ENCODE peak calls at places on chromosomes 1 and 21, in five cellular contexts. One of them, this sample, is unnamed.

GRCh38 chr21:41903559-41904351 is 24.6 kb upstream of the PRDM15 start:
- DNase-seq in heart left ventricle: no peak
- DNase-seq in spleen: no peak
- DNase-seq in tibial nerve: no peak
- DNase-seq in ovary: no peak
- DNase-seq in this sample: no peak

GRCh38 chr1:60149254-60149653 is 75.7 kb upstream of the C1orf87 start:
- DNase-seq in heart left ventricle: peak; percentile 88
- DNase-seq in spleen: no peak
- DNase-seq in tibial nerve: no peak
- DNase-seq in ovary: no peak
- DNase-seq in this sample: no peak

GRCh38 chr1:3306583-3307285 is 147.7 kb upstream of the ARHGEF16 start:
- DNase-seq in heart left ventricle: no peak
- DNase-seq in spleen: no peak
- DNase-seq in tibial nerve: no peak
- DNase-seq in ovary: no peak
- DNase-seq in this sample: no peak

GRCh38 chr1:83508485-83509151 is 490.3 kb downstream of the TTLL7 start:
- DNase-seq in heart left ventricle: peak; percentile 19
- DNase-seq in spleen: no peak
- DNase-seq in tibial nerve: no peak
- DNase-seq in ovary: no peak
- DNase-seq in this sample: no peak

GRCh38 chr1:241836944-241837343 is 11.1 kb upstream of the EXO1 start:
- DNase-seq in heart left ventricle: no peak
- DNase-seq in spleen: no peak
- DNase-seq in tibial nerve: no peak
- DNase-seq in ovary: no peak
- DNase-seq in this sample: no peak

GRCh38 chr21:31218830-31219608 is 125.0 kb downstream of the TIAM1 start:
- DNase-seq in heart left ventricle: peak; percentile 59
- DNase-seq in spleen: no peak
- DNase-seq in tibial nerve: peak; percentile 62
- DNase-seq in ovary: peak; percentile 17
- DNase-seq in this sample: no peak

GRCh38 chr1:60171793-60172192 is 98.2 kb upstream of the C1orf87 start:
- DNase-seq in heart left ventricle: no peak
- DNase-seq in spleen: no peak
- DNase-seq in tibial nerve: no peak
- DNase-seq in ovary: no peak
- DNase-seq in this sample: no peak

GRCh38 chr1:66355756-66356155 is 178.2 kb upstream of the SGIP1 start:
- DNase-seq in heart left ventricle: no peak
- DNase-seq in spleen: no peak
- DNase-seq in tibial nerve: no peak
- DNase-seq in ovary: no peak
- DNase-seq in this sample: no peak

GRCh38 chr1:145961109-145961424 is 3.2 kb upstream of the LIX1L start:
- DNase-seq in heart left ventricle: peak; percentile 45
- DNase-seq in spleen: no peak
- DNase-seq in tibial nerve: no peak
- DNase-seq in ovary: no peak
- DNase-seq in this sample: no peak

GRCh38 chr1:63774617-63775417 is 1.0 kb downstream of the ROR1 start:
- DNase-seq in heart left ventricle: peak; percentile 63
- DNase-seq in spleen: peak; percentile 77
- DNase-seq in tibial nerve: peak; percentile 18
- DNase-seq in ovary: peak; percentile 52
- DNase-seq in this sample: no peak

GRCh38 chr1:63931468-63931867 is 157.7 kb downstream of the ROR1 start:
- DNase-seq in heart left ventricle: no peak
- DNase-seq in spleen: no peak
- DNase-seq in tibial nerve: no peak
- DNase-seq in ovary: no peak
- DNase-seq in this sample: no peak

GRCh38 chr1:47843781-47844555 is 153.2 kb downstream of the TRABD2B start:
- DNase-seq in heart left ventricle: no peak
- DNase-seq in spleen: no peak
- DNase-seq in tibial nerve: no peak
- DNase-seq in ovary: no peak
- DNase-seq in this sample: no peak

GRCh38 chr1:14345925-14346550 is 252.4 kb upstream of the KAZN start:
- DNase-seq in heart left ventricle: no peak
- DNase-seq in spleen: no peak
- DNase-seq in tibial nerve: no peak
- DNase-seq in ovary: no peak
- DNase-seq in this sample: no peak

GRCh38 chr1:233304489-233305102 is 9.1 kb upstream of the PCNX2 start:
- DNase-seq in heart left ventricle: no peak
- DNase-seq in spleen: no peak
- DNase-seq in tibial nerve: no peak
- DNase-seq in ovary: no peak
- DNase-seq in this sample: no peak

DNA sequence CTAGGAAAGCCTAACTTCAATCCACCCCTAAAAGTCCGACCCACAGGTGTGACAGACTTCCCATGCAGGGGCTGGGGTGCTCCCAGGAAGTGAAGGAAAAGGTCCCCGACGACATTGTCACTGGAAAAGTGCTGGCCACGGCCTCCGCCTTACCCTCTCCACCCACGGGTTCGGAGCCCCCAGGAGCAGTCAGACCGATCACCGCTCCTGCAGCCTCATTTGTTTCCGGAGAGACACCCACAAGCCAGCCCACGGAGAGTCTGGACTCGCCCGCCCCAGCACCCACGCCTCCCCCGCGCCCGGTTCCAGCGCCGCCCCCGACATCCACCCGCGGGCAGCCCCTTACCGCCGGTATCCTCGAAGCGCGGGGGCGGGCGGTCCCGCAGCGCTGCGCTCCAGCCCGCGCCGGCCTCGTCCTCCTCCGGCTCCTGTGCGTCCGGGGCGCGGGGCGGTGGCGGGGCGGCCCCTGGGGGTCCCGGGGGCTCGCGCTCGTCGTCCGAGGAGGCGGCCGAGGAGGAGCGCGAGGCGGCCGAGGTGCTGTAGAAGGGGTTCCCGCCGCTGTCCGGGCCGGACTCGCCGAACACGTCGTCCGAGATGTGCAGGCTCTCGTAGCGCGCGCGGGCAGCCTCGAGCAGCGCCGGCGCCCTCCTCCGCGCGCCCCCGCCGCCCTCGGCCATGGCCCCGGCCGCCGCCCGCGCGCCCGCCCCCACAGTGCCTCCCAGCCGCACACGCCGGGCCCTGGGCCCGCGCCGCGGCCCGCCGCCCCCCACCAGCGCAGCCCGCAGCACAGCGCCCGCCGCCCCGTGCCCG is 675 bp downstream of the PGBD5 start:
- DNase-seq in heart left ventricle: no peak
- DNase-seq in spleen: no peak
- DNase-seq in tibial nerve: no peak
- DNase-seq in ovary: no peak
- DNase-seq in this sample: no peak
- H3K4me3 ChIP-seq in heart left ventricle: peak overlapping the region; percentile 57
- H3K4me3 ChIP-seq in spleen: peak overlapping the region; percentile 79
- H3K4me3 ChIP-seq in tibial nerve: peak overlapping the region; percentile 16
- H3K4me3 ChIP-seq in ovary: no peak overlapping the region
- H3K4me3 ChIP-seq in this sample: peak overlapping the region; percentile 25

DNA sequence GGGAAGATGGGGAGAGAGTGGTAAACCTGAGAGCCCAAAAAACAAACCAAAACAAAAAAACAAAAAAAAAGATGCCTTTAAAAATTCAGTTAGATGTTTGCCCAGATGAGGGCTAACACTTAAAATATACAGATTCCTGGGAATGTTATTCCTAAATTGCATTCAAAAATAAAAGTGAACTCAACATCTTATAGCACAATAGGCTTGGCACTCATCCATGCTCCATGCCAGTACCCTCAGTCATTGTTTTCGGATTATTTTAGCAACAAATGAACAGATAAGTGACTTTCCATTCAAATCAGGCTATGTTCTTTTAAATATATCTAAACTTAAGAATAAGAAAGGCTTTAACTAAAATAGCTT is 3.7 kb downstream of the ATP1A1 start:
- DNase-seq in heart left ventricle: no peak
- DNase-seq in spleen: no peak
- DNase-seq in tibial nerve: no peak
- DNase-seq in ovary: no peak
- DNase-seq in this sample: no peak
- H3K4me1 ChIP-seq in heart left ventricle: peaks cover 81% of the 10 kb centered on the region
- H3K4me1 ChIP-seq in spleen: peaks cover 55% of the 10 kb centered on the region
- H3K4me1 ChIP-seq in tibial nerve: peaks cover 61% of the 10 kb centered on the region
- H3K4me1 ChIP-seq in ovary: peaks cover 25% of the 10 kb centered on the region
- H3K4me1 ChIP-seq in this sample: peaks cover 51% of the 10 kb centered on the region

DNA sequence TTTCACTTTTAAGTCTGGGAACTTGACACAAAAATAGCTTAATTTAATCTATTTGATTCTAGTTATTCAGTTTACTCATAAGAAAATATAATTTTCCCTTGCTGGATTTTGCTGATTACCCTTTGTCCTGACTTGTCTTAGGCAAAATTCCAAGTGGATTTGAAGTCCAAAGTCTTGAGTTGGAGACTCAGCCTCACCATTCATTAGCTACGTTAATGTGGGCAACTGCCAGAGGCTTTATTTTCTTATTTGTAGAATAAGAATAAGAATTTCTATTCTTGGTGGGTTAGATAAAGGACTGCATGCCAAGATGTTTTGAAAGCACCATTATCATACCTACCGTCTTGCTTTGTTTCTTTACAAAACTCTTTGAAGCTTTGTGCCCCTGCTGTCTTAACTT is 22.8 kb upstream of the PAPPA2 start:
- DNase-seq in heart left ventricle: no peak
- DNase-seq in spleen: no peak
- DNase-seq in tibial nerve: no peak
- DNase-seq in ovary: no peak
- DNase-seq in this sample: no peak
- TF ChIP-seq POLR2A in heart left ventricle: no peak
- TF ChIP-seq POLR2A in spleen: no peak
- TF ChIP-seq POLR2A in tibial nerve: no peak
- TF ChIP-seq POLR2A in ovary: no peak
- TF ChIP-seq POLR2A in this sample: no peak

GRCh38 chr1:114729782-114730181 is 13.2 kb upstream of the NRAS start:
- DNase-seq in heart left ventricle: no peak
- DNase-seq in spleen: no peak
- DNase-seq in tibial nerve: no peak
- DNase-seq in ovary: no peak
- DNase-seq in this sample: no peak
- H3K4me3 ChIP-seq in heart left ventricle: no peak overlapping the region
- H3K4me3 ChIP-seq in spleen: no peak overlapping the region
- H3K4me3 ChIP-seq in tibial nerve: no peak overlapping the region
- H3K4me3 ChIP-seq in ovary: no peak overlapping the region
- H3K4me3 ChIP-seq in this sample: no peak overlapping the region

This sample was measured in esophagus squamous epithelium.